ENCODE peak calls at places on chromosomes 3 and 15, in four cellular contexts. G, S, B and Y are unnamed samples. For H3K36me3, the result is how much of the 10 kb centered on the place peaks cover.

GRCh38 chr3:184679056-184679502 is 32.8 kb downstream of the MAGEF1 start:
- DNase-seq in G (no peak), S (no peak), B (peak), Y (no peak)

GRCh38 chr3:48268381-48268935 is 27.6 kb downstream of the ZNF589 start:
- DNase-seq in G (peak), S (no peak), B (no peak), Y (no peak)

GRCh38 chr3:136751259-136752045 is 726 bp downstream of the STAG1 start:
- DNase-seq in G (peak), S (peak), B (peak), Y (peak)

GRCh38 chr3:189041482-189042090 is 130.2 kb upstream of the TPRG1 start:
- DNase-seq in G (peak), S (peak), B (peak), Y (peak)

GRCh38 chr3:78974181-78974770 is 793.5 kb downstream of the ROBO1 start:
- DNase-seq in G (no peak), S (no peak), B (no peak), Y (no peak)

GRCh38 chr3:17040322-17040721 is 155.6 kb downstream of the PLCL2 start:
- DNase-seq in G (no peak), S (no peak), B (no peak), Y (no peak)

GRCh38 chr3:38084019-38084968 is 45.3 kb downstream of the DLEC1 start:
- DNase-seq in G (no peak), S (peak), B (peak), Y (peak)

GRCh38 chr3:10960264-10960663 is 32.3 kb upstream of the SLC6A1 start:
- DNase-seq in G (no peak), S (no peak), B (no peak), Y (no peak)

GRCh38 chr3:155791190-155791589 is 14.9 kb downstream of the C3orf33 start:
- DNase-seq in G (no peak), S (no peak), B (no peak), Y (no peak)

GRCh38 chr3:169759256-169759655 is 5.6 kb downstream of the TERC start:
- DNase-seq in G (no peak), S (peak), B (no peak), Y (peak)

GRCh38 chr3:12353796-12354505 is 65.1 kb downstream of the PPARG start:
- DNase-seq in G (no peak), S (no peak), B (no peak), Y (no peak)

GRCh38 chr15:100516592-100517489 is 11.9 kb downstream of the CERS3 start:
- DNase-seq in G (no peak), S (no peak), B (no peak), Y (no peak)

GRCh38 chr15:84795186-84795585 is 22.0 kb upstream of the ALPK3 start:
- DNase-seq in G (no peak), S (no peak), B (no peak), Y (no peak)

GRCh38 chr3:172506094-172506493 is 17.1 kb downstream of the TNFSF10 start:
- DNase-seq in G (no peak), S (no peak), B (no peak), Y (no peak)

GRCh38 chr3:138921316-138922292 is 25.3 kb downstream of the FOXL2 start:
- DNase-seq in G (no peak), S (no peak), B (no peak), Y (no peak)

GRCh38 chr3:74139648-74140047 is 474.8 kb downstream of the CNTN3 start:
- DNase-seq in G (no peak), S (no peak), B (peak), Y (no peak)

GRCh38 chr3:129723558-129724324 is 117.3 kb upstream of the PLXND1 start:
- DNase-seq in G (no peak), S (no peak), B (no peak), Y (no peak)

GRCh38 chr3:148809835-148810234 is 17.8 kb upstream of the CPB1 start:
- DNase-seq in G (no peak), S (no peak), B (no peak), Y (no peak)

GRCh38 chr15:60720493-60721231 is 241.7 kb upstream of the ICE2 start:
- DNase-seq in G (peak), S (no peak), B (no peak), Y (peak)

GRCh38 chr3:80998022-80998421 is 763.4 kb downstream of the GBE1 start:
- DNase-seq in G (no peak), S (no peak), B (no peak), Y (no peak)

GRCh38 chr15:56918907-56919707 is 663 bp downstream of the TCF12 start:
- DNase-seq in G (peak), S (peak), B (peak), Y (peak)

GRCh38 chr3:4804161-4805058 is 174.8 kb upstream of the BHLHE40 start:
- DNase-seq in G (no peak), S (no peak), B (no peak), Y (no peak)

GRCh38 chr3:4805662-4806061 is 173.6 kb upstream of the BHLHE40 start:
- DNase-seq in G (no peak), S (no peak), B (no peak), Y (no peak)

GRCh38 chr3:4807381-4808280 is 171.6 kb upstream of the BHLHE40 start:
- DNase-seq in G (no peak), S (no peak), B (no peak), Y (no peak)

GRCh38 chr3:4808637-4809036 is 170.6 kb upstream of the BHLHE40 start:
- DNase-seq in G (no peak), S (no peak), B (no peak), Y (no peak)

DNA sequence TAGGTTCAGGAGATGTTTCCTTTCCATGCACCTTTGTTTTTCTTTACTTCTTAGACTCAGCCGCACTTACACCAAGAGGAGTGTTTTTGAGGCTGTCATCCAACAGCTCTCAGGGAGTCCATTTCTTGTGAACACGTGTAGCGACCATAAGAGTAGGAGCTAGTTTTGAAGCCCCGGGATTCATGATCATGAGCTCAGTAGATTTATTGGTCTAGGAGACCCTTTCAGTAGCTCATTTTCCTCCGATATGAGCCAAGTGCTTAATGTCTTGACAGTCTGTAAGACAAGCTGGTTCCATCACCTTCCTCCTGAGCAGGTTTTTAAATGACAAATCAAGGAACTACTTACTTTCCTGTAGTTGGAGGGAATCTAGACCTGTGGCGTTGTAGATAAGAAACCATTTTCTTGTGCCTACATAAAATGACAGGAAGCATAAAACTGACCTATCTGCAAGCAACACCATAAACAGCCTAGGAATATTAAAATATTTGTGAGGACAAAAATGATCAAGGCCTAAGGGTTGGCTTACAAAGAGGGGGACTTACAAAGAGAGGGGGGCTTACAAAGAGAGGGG is 172.6 kb upstream of the BHLHE40 start:
- DNase-seq in G (no peak), S (no peak), B (no peak), Y (no peak)
- H3K36me3 ChIP-seq in G (under half), S (under half), B (under half), Y (under half)

GRCh38 chr3:52272831-52273230 is 5.6 kb downstream of the WDR82 start:
- DNase-seq in G (no peak), S (no peak), B (no peak), Y (no peak)
- H3K36me3 ChIP-seq in G (under half), S (half or more), B (under half), Y (under half)

GRCh38 chr3:195884691-195885035 is 23.7 kb downstream of the TNK2 start:
- DNase-seq in G (no peak), S (no peak), B (no peak), Y (no peak)
- H3K36me3 ChIP-seq in G (under half), S (under half), B (under half), Y (under half)

GRCh38 chr3:57572096-57572495 is 16.0 kb downstream of the PDE12 start:
- DNase-seq in G (no peak), S (no peak), B (no peak), Y (no peak)

GRCh38 chr3:57570878-57571277 is 14.8 kb downstream of the PDE12 start:
- DNase-seq in G (no peak), S (no peak), B (no peak), Y (no peak)

GRCh38 chr3:57570051-57570450 is 14.0 kb downstream of the PDE12 start:
- DNase-seq in G (no peak), S (no peak), B (no peak), Y (no peak)
- H3K36me3 ChIP-seq in G (under half), S (half or more), B (under half), Y (under half)

GRCh38 chr3:142003291-142003690 is 126.8 kb downstream of the ATP1B3 start:
- DNase-seq in G (no peak), S (no peak), B (no peak), Y (no peak)
- H3K36me3 ChIP-seq in G (under half), S (half or more), B (under half), Y (under half)

GRCh38 chr15:42729409-42729808 is 7.5 kb downstream of the CDAN1 start:
- DNase-seq in G (no peak), S (no peak), B (no peak), Y (no peak)
- H3K36me3 ChIP-seq in G (half or more), S (half or more), B (under half), Y (under half)